ENCODE peak calls at places on chromosomes 5 and 9, in six cellular contexts. X is left lung, Y is body of pancreas, P is fibroblast of lung, S is NT2/D1, F is sigmoid colon. G is an unnamed sample.

GRCh38 chr9:87871425-87872078 is 11.1 kb upstream of the SPATA31E1 start:
- DNase-seq in S (no peak), X (no peak), P (no peak), F (no peak), Y (no peak), G (no peak)

GRCh38 chr5:126777257-126777973 is 479 bp downstream of the LMNB1 start:
- DNase-seq in Y (peak; percentile 70), X (peak; percentile 62), F (peak; percentile 70), P (peak; percentile 62), S (no peak), G (no peak)

GRCh38 chr5:14261237-14261636 is 118.1 kb downstream of the TRIO start:
- DNase-seq in F (no peak), Y (no peak), S (no peak), X (no peak), P (no peak), G (no peak)

GRCh38 chr5:148794275-148794674 is 32.1 kb upstream of the ADRB2 start:
- DNase-seq in S (no peak), F (no peak), Y (no peak), X (no peak), P (peak; percentile 30), G (no peak)

GRCh38 chr9:125544988-125545651 is 161.9 kb downstream of the MAPKAP1 start:
- DNase-seq in P (peak; percentile 98), Y (peak; percentile 43), F (no peak), S (no peak), X (peak; percentile 55), G (no peak)

GRCh38 chr9:134434896-134435506 is 108.7 kb downstream of the RXRA start:
- DNase-seq in S (no peak), P (peak; percentile 99), Y (peak; percentile 99), X (peak; percentile 94), F (peak; percentile 99), G (no peak)

GRCh38 chr5:75678155-75678554 is 39.1 kb downstream of the POC5 start:
- DNase-seq in F (no peak), P (no peak), Y (no peak), X (no peak), S (no peak), G (no peak)

GRCh38 chr9:121781143-121781542 is 129.7 kb downstream of the DAB2IP start:
- DNase-seq in Y (no peak), X (no peak), F (no peak), P (no peak), S (no peak), G (no peak)

GRCh38 chr5:94329115-94329514 is 289.3 kb downstream of the KIAA0825 start:
- DNase-seq in P (peak; percentile 28), X (no peak), Y (no peak), F (no peak), S (no peak), G (no peak)

GRCh38 chr5:142826741-142827492 is 56.7 kb downstream of the ARHGAP26 start:
- DNase-seq in S (no peak), Y (no peak), P (peak; percentile 59), F (no peak), X (no peak), G (no peak)

GRCh38 chr9:93303806-93304573 is 120.1 kb downstream of the WNK2 start:
- DNase-seq in P (no peak), F (peak; percentile 44), X (no peak), Y (peak; percentile 8), S (no peak), G (no peak)

GRCh38 chr5:3671366-3671765 is 75.7 kb downstream of the IRX1 start:
- DNase-seq in F (no peak), S (no peak), P (no peak), X (no peak), Y (no peak), G (no peak)

GRCh38 chr9:119088002-119088401 is 281.2 kb downstream of the BRINP1 start:
- DNase-seq in X (peak; percentile 32), Y (no peak), S (no peak), F (no peak), P (no peak), G (no peak)

GRCh38 chr5:218457-219289 is 553 bp downstream of the SDHA start:
- DNase-seq in F (no peak), Y (peak; percentile 47), P (peak; percentile 19), X (peak; percentile 52), S (no peak), G (no peak)

GRCh38 chr9:21119093-21119770 is 22.4 kb downstream of the IFNW1 start:
- DNase-seq in F (no peak), P (no peak), S (no peak), Y (no peak), X (peak; percentile 39), G (no peak)

GRCh38 chr9:114225534-114226288 is 70.4 kb downstream of the COL27A1 start:
- DNase-seq in Y (no peak), F (no peak), X (no peak), S (no peak), P (peak; percentile 36), G (no peak)

GRCh38 chr9:130186839-130187522 is 14.8 kb downstream of the NCS1 start:
- DNase-seq in Y (peak; percentile 43), X (peak; percentile 58), S (peak; percentile 59), P (peak; percentile 42), F (peak; percentile 90), G (no peak)

GRCh38 chr9:100126423-100126822 is 27.4 kb downstream of the INVS start:
- DNase-seq in X (no peak), P (no peak), F (no peak), Y (no peak), S (no peak), G (no peak)

GRCh38 chr9:109232449-109232848 is 65.4 kb upstream of the FRRS1L start:
- DNase-seq in F (no peak), P (peak; percentile 15), S (no peak), X (no peak), Y (no peak), G (no peak)

GRCh38 chr5:149583394-149583793 is 2.1 kb downstream of the ARHGEF37 start:
- DNase-seq in Y (peak; percentile 66), P (peak; percentile 62), X (no peak), F (no peak), S (no peak), G (no peak)

GRCh38 chr9:126451316-126451885 is 124.8 kb downstream of the MVB12B start:
- DNase-seq in S (no peak), F (no peak), P (no peak), X (no peak), Y (no peak), G (no peak)

GRCh38 chr9:130196643-130197042 is 24.4 kb downstream of the NCS1 start:
- DNase-seq in S (no peak), F (no peak), Y (no peak), X (no peak), P (no peak), G (no peak)

GRCh38 chr5:122219767-122220166 is 90.4 kb downstream of the ZNF474 start:
- DNase-seq in F (no peak), Y (no peak), X (no peak), S (no peak), P (no peak), G (no peak)

GRCh38 chr9:109248133-109248581 is 72.7 kb downstream of the EPB41L4B start:
- DNase-seq in X (no peak), S (no peak), Y (peak; percentile 83), F (no peak), P (peak; percentile 20), G (no peak)

GRCh38 chr9:14487547-14488185 is 173.7 kb upstream of the NFIB start:
- DNase-seq in P (no peak), F (no peak), X (no peak), S (no peak), Y (no peak), G (no peak)

GRCh38 chr5:73419414-73420390 is 28.9 kb downstream of the FOXD1 start:
- DNase-seq in X (no peak), F (no peak), S (no peak), Y (no peak), P (peak; percentile 90), G (no peak)
- H3K4me3 ChIP-seq in X (no peak overlapping the region), F (peak overlapping the region; percentile 26), S (peak overlapping the region; percentile 37), Y (no peak overlapping the region), P (peak overlapping the region; percentile 29), G (peak overlapping the region; percentile 17)

DNA sequence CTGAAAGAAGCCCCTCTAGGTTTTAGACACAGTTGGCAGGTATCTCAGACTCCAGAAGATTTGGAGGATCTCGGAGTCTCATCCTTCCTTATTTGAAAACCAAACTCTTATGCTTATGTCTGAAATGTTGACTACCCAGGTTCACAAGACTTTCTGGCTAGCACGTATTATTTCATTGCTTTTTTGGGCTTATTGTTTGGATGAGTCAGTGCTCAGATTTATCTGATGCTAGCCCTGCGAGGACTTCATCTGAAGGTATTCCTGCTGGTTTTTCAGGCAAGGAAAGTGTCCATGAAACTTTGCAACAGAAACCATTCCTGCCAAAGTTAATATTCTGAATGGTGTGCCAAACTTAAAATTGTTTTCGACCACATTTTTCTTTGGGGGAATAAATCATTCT is 8.5 kb downstream of the OSTF1 start:
- DNase-seq in Y (no peak), S (no peak), P (no peak), F (no peak), X (no peak), G (no peak)
- H3K4me1 ChIP-seq in Y (peaks cover 39% of the 10 kb centered on the region), S (no peaks in the 10 kb centered on the region), P (peaks cover 4% of the 10 kb centered on the region), F (no peaks in the 10 kb centered on the region), X (peaks cover 11% of the 10 kb centered on the region), G (peaks cover 15% of the 10 kb centered on the region)

GRCh38 chr9:115924669-115924987 is 229.0 kb upstream of the PAPPA start:
- DNase-seq in S (no peak), Y (no peak), P (no peak), F (no peak), X (no peak), G (no peak)

GRCh38 chr9:115925424-115925823 is 228.2 kb upstream of the PAPPA start:
- DNase-seq in X (no peak), S (no peak), Y (no peak), P (no peak), F (no peak), G (no peak)

GRCh38 chr9:115922441-115922840 is 231.2 kb upstream of the PAPPA start:
- DNase-seq in S (no peak), X (no peak), P (no peak), F (no peak), Y (no peak), G (no peak)

GRCh38 chr9:115923410-115923809 is 230.2 kb upstream of the PAPPA start:
- DNase-seq in Y (no peak), X (no peak), P (no peak), S (no peak), F (no peak), G (no peak)

DNA sequence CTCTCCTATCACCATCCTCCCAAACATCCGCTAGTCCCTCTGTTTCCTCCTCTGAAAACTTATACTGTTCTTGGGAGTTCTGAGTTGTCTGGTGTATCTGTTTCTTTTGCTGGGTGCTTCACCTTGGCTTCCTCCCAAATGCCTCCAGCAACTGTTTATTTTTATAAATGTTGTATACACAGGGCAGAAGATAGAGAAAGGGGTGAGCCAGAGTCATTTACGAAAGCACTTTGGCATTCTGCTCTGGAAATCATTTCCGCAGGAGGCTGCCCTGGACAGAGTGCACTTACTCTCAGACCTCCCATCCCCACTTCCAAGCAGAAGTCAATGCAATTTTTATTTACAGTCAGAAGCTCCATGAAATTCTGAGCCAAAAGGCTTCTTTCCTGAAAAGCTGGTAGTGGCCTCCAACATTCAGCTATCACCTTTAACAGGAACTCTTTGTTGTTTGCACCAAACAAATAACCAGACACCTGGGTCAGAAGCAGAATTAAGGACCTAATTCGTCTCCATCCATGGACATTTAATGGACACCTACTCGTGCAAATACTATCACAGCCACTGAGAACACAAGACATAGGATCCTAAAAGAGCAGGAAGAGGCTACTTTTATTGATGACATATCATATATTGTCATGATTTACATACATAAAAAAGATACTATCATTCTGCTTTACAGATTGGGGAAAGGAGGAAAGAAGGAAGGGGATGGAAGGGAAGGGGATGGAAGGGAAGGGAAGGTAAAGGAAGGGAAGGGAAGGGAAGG is 229.5 kb upstream of the PAPPA start:
- DNase-seq in S (no peak), P (peak; percentile 99), F (no peak), Y (no peak), X (no peak), G (no peak)
- H3K4me3 ChIP-seq in S (no peak overlapping the region), P (no peak overlapping the region), F (no peak overlapping the region), Y (no peak overlapping the region), X (no peak overlapping the region), G (no peak overlapping the region)

GRCh38 chr5:96654209-96654608 is 8.0 kb upstream of the CAST start:
- DNase-seq in S (no peak), F (no peak), Y (no peak), P (no peak), X (no peak), G (no peak)
- H3K4me1 ChIP-seq in S (no peaks in the 10 kb centered on the region), F (no peaks in the 10 kb centered on the region), Y (no peaks in the 10 kb centered on the region), P (peaks cover 12% of the 10 kb centered on the region), X (no peaks in the 10 kb centered on the region), G (peaks cover 19% of the 10 kb centered on the region)